ENCODE peak calls at places on chromosomes 4 and X, in five cellular contexts. O, G, J, Y and Z are unnamed samples.

GRCh38 chr4:38782452-38783108 is at the start of gene TLR10:
- DNase-seq in J (no peak), O (peak), Y (peak), G (peak), Z (no peak)

GRCh38 chrX:40688976-40689375 is 41.6 kb upstream of the CXorf38 start:
- DNase-seq in G (no peak), O (no peak), J (no peak), Y (no peak), Z (no peak)

GRCh38 chr4:43014266-43014665 is 121.8 kb downstream of the GRXCR1 start:
- DNase-seq in O (no peak), Y (no peak), J (no peak), G (no peak), Z (no peak)

GRCh38 chrX:46318551-46318950 is 226.7 kb downstream of the ZNF674 start:
- DNase-seq in G (no peak), O (no peak), J (no peak), Y (no peak), Z (no peak)

GRCh38 chrX:69088171-69088938 is 76.9 kb downstream of the PJA1 start:
- DNase-seq in J (no peak), O (no peak), Y (no peak), G (no peak), Z (no peak)

GRCh38 chr4:112189754-112190153 is 41.8 kb upstream of the AP1AR start:
- DNase-seq in G (peak), J (no peak), O (no peak), Y (no peak), Z (no peak)

GRCh38 chr4:104393649-104394048 is 101.0 kb downstream of the CXXC4 start:
- DNase-seq in O (no peak), G (no peak), J (no peak), Y (no peak), Z (no peak)

GRCh38 chr4:144699565-144699964 is 53.6 kb downstream of the HHIP start:
- DNase-seq in Y (no peak), J (no peak), G (no peak), O (no peak), Z (no peak)

GRCh38 chrX:129723511-129723910 is 15.3 kb upstream of the XPNPEP2 start:
- DNase-seq in G (no peak), Y (no peak), J (no peak), O (no peak), Z (no peak)

GRCh38 chr4:125085-125820 is 952 bp downstream of the ZNF718 start:
- DNase-seq in J (no peak), G (peak), Y (peak), O (no peak), Z (no peak)

GRCh38 chr4:176034498-176034897 is 31.1 kb upstream of the WDR17 start:
- DNase-seq in O (no peak), Y (no peak), J (no peak), G (peak), Z (no peak)
- TF ChIP-seq CTCF in O (peak), Y (peak), J (no peak), G (peak), Z (peak)

GRCh38 chr4:8266088-8266487 is 3.5 kb upstream of the HTRA3 start:
- DNase-seq in O (no peak), J (no peak), G (no peak), Y (no peak), Z (no peak)
- TF ChIP-seq CTCF in O (no peak), J (no peak), G (no peak), Y (no peak), Z (no peak)

DNA sequence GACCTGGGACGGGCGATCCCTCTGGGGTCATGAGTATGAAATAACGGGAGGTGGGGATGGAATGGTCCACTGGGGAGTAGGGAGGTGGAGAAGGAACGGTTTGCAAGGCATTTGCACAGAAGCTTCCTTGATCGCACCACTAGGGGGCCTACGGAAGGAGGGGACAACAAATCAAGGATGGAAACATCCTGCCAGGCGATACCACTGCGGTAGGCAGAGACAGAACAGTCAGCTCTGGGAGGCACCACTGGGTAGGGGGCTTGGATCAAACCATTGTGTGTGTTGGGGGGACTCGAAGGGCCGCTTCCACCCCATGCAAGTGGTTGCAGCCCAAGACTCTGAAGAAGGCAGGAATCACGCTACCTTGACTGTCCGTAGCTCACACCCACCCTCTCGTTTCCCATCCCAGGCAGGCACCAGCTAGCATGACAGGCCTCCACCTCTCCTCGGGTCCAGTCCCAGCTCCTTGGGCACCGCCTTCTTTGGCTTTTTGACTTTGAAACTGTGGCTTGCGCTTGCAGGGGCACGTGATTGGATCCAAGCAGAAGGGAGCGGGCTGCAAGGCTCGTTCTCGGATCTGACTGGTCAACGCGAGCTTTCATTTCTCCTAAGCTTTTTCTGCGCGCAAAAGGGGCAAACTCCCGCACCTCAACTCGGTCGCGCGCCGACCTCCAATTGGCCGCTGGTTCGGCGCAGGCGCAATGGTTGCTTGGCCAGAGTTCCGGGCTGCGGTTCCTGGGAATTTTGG is 28.4 kb downstream of the GAGE1 start:
- DNase-seq in G (peak), O (no peak), Y (no peak), J (no peak), Z (no peak)
- TF ChIP-seq CTCF in G (peak), O (peak), Y (peak), J (no peak), Z (peak)

DNA sequence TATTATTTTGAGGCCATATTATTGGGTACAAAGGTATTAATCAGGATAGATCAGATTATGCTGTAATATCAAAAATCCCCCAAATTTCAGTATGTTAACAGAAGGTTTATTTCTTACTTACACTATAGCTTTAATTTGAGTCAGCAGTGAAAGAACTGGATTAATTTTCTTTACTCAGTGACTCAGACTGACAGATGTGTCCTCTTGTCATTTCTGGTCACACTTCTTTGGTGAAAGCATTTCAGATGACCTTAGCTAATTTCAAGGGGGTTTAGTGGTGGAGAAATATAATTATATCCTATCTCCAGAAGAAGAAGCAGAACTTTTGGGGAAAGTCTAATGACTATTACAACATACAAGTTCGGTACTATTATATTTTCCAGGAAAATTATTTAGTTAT is 12.4 kb downstream of the DDIT4L start:
- DNase-seq in G (no peak), O (no peak), Y (no peak), J (no peak), Z (no peak)
- TF ChIP-seq CTCF in G (no peak), O (no peak), Y (no peak), J (no peak), Z (no peak)

GRCh38 chrX:147800663-147801062 is 111.1 kb upstream of the FMR1 start:
- DNase-seq in O (no peak), J (no peak), Y (no peak), G (no peak), Z (no peak)

GRCh38 chrX:147803948-147804347 is 107.8 kb upstream of the FMR1 start:
- DNase-seq in Y (peak), J (no peak), G (peak), O (no peak), Z (no peak)
- TF ChIP-seq CTCF in Y (peak), J (no peak), G (peak), O (peak), Z (peak)

GRCh38 chr4:101790521-101791188 is at the start of gene BANK1:
- DNase-seq in G (peak), O (peak), Y (peak), J (peak), Z (peak)
- TF ChIP-seq CTCF in G (peak), O (peak), Y (peak), J (peak), Z (peak)

DNA sequence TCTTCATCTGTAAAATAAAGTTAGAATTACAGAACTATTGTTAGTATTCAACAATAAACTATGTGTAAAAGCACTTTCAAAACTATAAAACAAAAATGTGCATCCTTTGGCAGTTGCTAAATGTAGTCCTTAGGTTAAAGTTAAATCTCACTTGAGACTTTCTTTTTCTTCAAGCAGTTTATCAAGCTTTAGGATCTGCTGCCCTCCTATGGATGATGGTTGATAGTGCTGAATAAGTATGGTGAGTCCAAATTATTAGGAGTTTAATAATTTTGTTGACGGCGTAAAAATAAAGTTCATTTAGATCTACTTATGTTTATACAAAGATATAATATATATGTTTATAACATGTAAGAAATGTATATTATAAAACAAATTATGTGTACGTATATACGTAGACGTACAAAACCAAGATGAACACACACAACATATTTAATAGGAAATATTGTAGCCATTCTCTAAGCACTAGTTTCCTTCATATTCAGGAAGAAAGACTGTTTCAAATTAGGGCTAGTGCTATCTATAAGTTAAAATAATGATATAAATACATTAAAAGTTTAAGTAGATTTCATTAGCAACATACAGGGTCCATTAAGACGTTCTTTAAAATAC is 22.3 kb downstream of the UGT2A2 start:
- DNase-seq in Y (peak), O (no peak), G (peak), J (no peak), Z (no peak)
- TF ChIP-seq CTCF in Y (peak), O (no peak), G (peak), J (no peak), Z (peak)

GRCh38 chr4:1793940-1794808 is 1.1 kb downstream of the FGFR3 start:
- DNase-seq in O (no peak), J (peak), Y (no peak), G (peak), Z (no peak)

GRCh38 chr4:1792158-1792831 is 798 bp upstream of the FGFR3 start:
- DNase-seq in Y (no peak), O (no peak), J (no peak), G (no peak), Z (no peak)

GRCh38 chr4:1792832-1793495 is at the start of gene FGFR3:
- DNase-seq in J (peak), Y (peak), O (no peak), G (no peak), Z (no peak)

GRCh38 chr4:1794809-1795303 is 1.8 kb downstream of the FGFR3 start:
- DNase-seq in G (no peak), J (no peak), Y (no peak), O (no peak), Z (no peak)

GRCh38 chr4:1793496-1793840 is 375 bp downstream of the FGFR3 start:
- DNase-seq in Y (no peak), J (peak), G (peak), O (no peak), Z (no peak)
- TF ChIP-seq CTCF in Y (no peak), J (no peak), G (no peak), O (no peak), Z (no peak)

DNA sequence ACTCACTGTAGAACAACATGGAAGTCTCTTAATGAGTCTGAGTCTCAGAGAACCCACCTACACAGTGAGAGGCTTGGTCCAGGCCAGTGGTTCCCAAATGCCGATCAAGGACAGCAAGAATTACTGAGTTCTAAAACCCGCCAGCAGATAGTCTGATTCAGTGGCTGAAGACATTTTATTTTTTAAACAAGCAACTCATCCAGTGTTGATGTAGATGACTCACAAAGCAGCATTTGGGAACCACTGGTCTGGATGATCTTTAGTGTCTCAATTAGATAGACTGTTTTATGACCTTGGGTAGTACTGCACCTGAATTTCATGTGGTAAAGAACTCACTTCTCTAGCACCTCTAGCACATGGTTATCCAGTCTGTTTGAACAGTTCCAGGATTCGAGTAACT is 193.6 kb downstream of the FBXW7 start:
- DNase-seq in O (no peak), G (no peak), Y (no peak), J (no peak), Z (no peak)
- TF ChIP-seq CTCF in O (no peak), G (no peak), Y (no peak), J (no peak), Z (no peak)

GRCh38 chr4:108685036-108685686 is 34.8 kb downstream of the OSTC start:
- DNase-seq in O (no peak), J (no peak), G (no peak), Y (no peak), Z (no peak)

GRCh38 chr4:108681321-108681809 is 31.0 kb downstream of the OSTC start:
- DNase-seq in G (no peak), J (no peak), O (no peak), Y (no peak), Z (no peak)

GRCh38 chr4:108683479-108683878 is 33.1 kb downstream of the OSTC start:
- DNase-seq in Y (peak), J (no peak), G (peak), O (no peak), Z (no peak)
- TF ChIP-seq CTCF in Y (peak), J (no peak), G (peak), O (no peak), Z (peak)